ENCODE peak calls at places on chromosomes 1 and 21, in five cellular contexts. O, I, S, Q and M are unnamed samples.

GRCh38 chr21:16597768-16598167 is 868.0 kb downstream of the USP25 start:
- DNase-seq in O (no peak), I (no peak), S (no peak), Q (no peak), M (no peak)

GRCh38 chr1:83967336-83967735 is 31.6 kb downstream of the TTLL7 start:
- DNase-seq in O (no peak), I (no peak), S (no peak), Q (no peak), M (no peak)

GRCh38 chr1:147633759-147634158 is 36.6 kb downstream of the ACP6 start:
- DNase-seq in O (no peak), I (no peak), S (no peak), Q (no peak), M (no peak)

GRCh38 chr1:112614460-112615065 is 4.4 kb downstream of the ST7L start:
- DNase-seq in O (no peak), I (peak; percentile 38), S (peak; percentile 71), Q (peak; percentile 56), M (no peak)

GRCh38 chr1:154719586-154720327 is 111.8 kb upstream of the ADAR start:
- DNase-seq in O (no peak), I (no peak), S (peak; percentile 75), Q (no peak), M (no peak)

GRCh38 chr1:16125088-16125470 is 30.8 kb downstream of the EPHA2 start:
- DNase-seq in O (no peak), I (no peak), S (no peak), Q (no peak), M (no peak)

GRCh38 chr1:76901158-76901767 is 34.0 kb downstream of the ST6GALNAC5 start:
- DNase-seq in O (no peak), I (peak; percentile 78), S (peak; percentile 75), Q (peak; percentile 46), M (no peak)

GRCh38 chr1:204013052-204013451 is 59.9 kb upstream of the SOX13 start:
- DNase-seq in O (no peak), I (no peak), S (no peak), Q (no peak), M (no peak)

GRCh38 chr21:30206551-30207251 is 9.2 kb downstream of the CLDN8 start:
- DNase-seq in O (no peak), I (peak; percentile 46), S (no peak), Q (peak; percentile 3), M (no peak)

GRCh38 chr1:174789399-174789798 is 210.3 kb upstream of the CACYBP start:
- DNase-seq in O (no peak), I (peak; percentile 81), S (no peak), Q (peak; percentile 90), M (no peak)

GRCh38 chr1:65514083-65514482 is 93.6 kb downstream of the LEPR start:
- DNase-seq in O (no peak), I (no peak), S (no peak), Q (peak; percentile 90), M (no peak)

GRCh38 chr1:70892140-70892539 is 155.5 kb downstream of the PTGER3 start:
- DNase-seq in O (no peak), I (no peak), S (no peak), Q (no peak), M (no peak)

GRCh38 chr1:66335859-66336640 is 197.9 kb upstream of the SGIP1 start:
- DNase-seq in O (peak; percentile 60), I (no peak), S (no peak), Q (peak; percentile 69), M (peak; percentile 69)

GRCh38 chr1:13604191-13604590 is 20.6 kb downstream of the PDPN start:
- DNase-seq in O (no peak), I (no peak), S (no peak), Q (no peak), M (no peak)

GRCh38 chr1:243980071-243980470 is 71.0 kb upstream of the ZBTB18 start:
- DNase-seq in O (no peak), I (no peak), S (no peak), Q (no peak), M (no peak)

GRCh38 chr1:248805905-248806304 is 19.8 kb downstream of the SH3BP5L start:
- DNase-seq in O (no peak), I (no peak), S (no peak), Q (no peak), M (no peak)

GRCh38 chr1:223706077-223706988 is 6.0 kb upstream of the CAPN2 start:
- DNase-seq in O (no peak), I (peak; percentile 83), S (peak; percentile 56), Q (peak; percentile 92), M (no peak)

GRCh38 chr1:91779603-91780021 is 106.3 kb downstream of the TGFBR3 start:
- DNase-seq in O (no peak), I (no peak), S (no peak), Q (no peak), M (no peak)